ENCODE peak calls at places on chromosome 21, in seven cellular contexts. A, J, I, D, Y, Z and V are unnamed samples.

GRCh38 chr21:33022828-33023573 is 2.7 kb upstream of the OLIG2 start:
- DNase-seq in Z (no peak), D (no peak), I (no peak), J (no peak), Y (no peak), A (no peak), V (no peak)

GRCh38 chr21:41899431-41900202 is 20.5 kb upstream of the PRDM15 start:
- DNase-seq in I (no peak), D (peak), J (no peak), A (no peak), Z (peak), Y (no peak), V (no peak)

GRCh38 chr21:45331521-45332257 is 44.0 kb upstream of the POFUT2 start:
- DNase-seq in Y (no peak), Z (no peak), J (no peak), I (no peak), A (no peak), D (no peak), V (no peak)

GRCh38 chr21:31098576-31099005 is 60.3 kb upstream of the KRTAP19-8 start:
- DNase-seq in D (peak), J (peak), Z (peak), Y (no peak), I (peak), A (no peak), V (peak)

GRCh38 chr21:44710756-44711326 is 531 bp downstream of the TSPEAR start:
- DNase-seq in I (no peak), Y (no peak), D (no peak), Z (peak), A (peak), J (no peak), V (no peak)

GRCh38 chr21:36059823-36060158 is 535 bp downstream of the SETD4 start:
- DNase-seq in I (no peak), Z (no peak), Y (no peak), D (no peak), J (no peak), A (no peak), V (peak)

GRCh38 chr21:44517175-44517899 is 22.7 kb downstream of the KRTAP10-1 start:
- DNase-seq in J (peak), Z (peak), D (no peak), I (no peak), Y (no peak), A (no peak), V (no peak)

GRCh38 chr21:16085436-16085835 is 355.7 kb downstream of the USP25 start:
- DNase-seq in D (no peak), A (no peak), Y (no peak), Z (no peak), J (no peak), I (no peak), V (no peak)

GRCh38 chr21:41651830-41652229 is 115.0 kb downstream of the RIPK4 start:
- DNase-seq in Z (no peak), A (no peak), J (no peak), Y (no peak), I (no peak), D (no peak), V (no peak)

GRCh38 chr21:37244506-37245083 is 22.5 kb downstream of the VPS26C start:
- DNase-seq in Z (no peak), D (peak), I (no peak), A (no peak), Y (no peak), J (no peak), V (no peak)

GRCh38 chr21:25891596-25891995 is 156.8 kb downstream of the GABPA start:
- DNase-seq in I (no peak), A (no peak), Y (no peak), D (no peak), J (no peak), Z (peak), V (no peak)

GRCh38 chr21:15084668-15085067 is 19.9 kb upstream of the NRIP1 start:
- DNase-seq in I (no peak), J (no peak), Y (no peak), Z (no peak), D (no peak), A (no peak), V (no peak)

GRCh38 chr21:46117586-46118304 is 19.8 kb downstream of the COL6A2 start:
- DNase-seq in I (no peak), Z (no peak), D (no peak), A (no peak), J (no peak), Y (no peak), V (peak)

GRCh38 chr21:37153935-37154350 is 80.9 kb downstream of the TTC3 start:
- DNase-seq in I (no peak), Z (no peak), A (no peak), J (no peak), D (no peak), Y (no peak), V (no peak)

GRCh38 chr21:35252831-35253230 is 203.7 kb upstream of the RUNX1 start:
- DNase-seq in D (no peak), Y (no peak), J (peak), Z (peak), I (no peak), A (no peak), V (no peak)

GRCh38 chr21:45280178-45280821 is 7.4 kb downstream of the POFUT2 start:
- DNase-seq in A (no peak), Y (no peak), Z (no peak), D (no peak), J (no peak), I (no peak), V (no peak)

GRCh38 chr21:40696246-40696645 is 150.7 kb downstream of the DSCAM start:
- DNase-seq in D (no peak), A (peak), I (no peak), Y (no peak), Z (no peak), J (no peak), V (no peak)

GRCh38 chr21:44442266-44443125 is 12.8 kb upstream of the LRRC3 start:
- DNase-seq in A (no peak), J (no peak), Z (no peak), D (no peak), I (no peak), Y (no peak), V (no peak)

GRCh38 chr21:34544032-34544496 is 32.1 kb upstream of the KCNE1 start:
- DNase-seq in A (peak), Y (no peak), I (no peak), D (peak), Z (peak), J (peak), V (peak)

GRCh38 chr21:45032977-45033705 is 41.2 kb upstream of the ADARB1 start:
- DNase-seq in Y (no peak), Z (no peak), J (no peak), A (no peak), D (no peak), I (no peak), V (no peak)

GRCh38 chr21:43718872-43719747 is at the start of gene PDXK:
- DNase-seq in Z (peak), I (no peak), A (no peak), Y (no peak), J (peak), D (peak), V (peak)

GRCh38 chr21:32949701-32950100 is 76.0 kb upstream of the OLIG2 start:
- DNase-seq in Z (no peak), A (no peak), D (no peak), Y (no peak), J (no peak), I (no peak), V (no peak)

GRCh38 chr21:46065215-46065992 is 32.5 kb upstream of the COL6A2 start:
- DNase-seq in J (no peak), A (no peak), Z (no peak), I (no peak), D (no peak), Y (peak), V (no peak)

GRCh38 chr21:31204801-31205200 is 139.3 kb downstream of the TIAM1 start:
- DNase-seq in A (no peak), J (no peak), I (no peak), Y (no peak), D (no peak), Z (no peak), V (no peak)

GRCh38 chr21:45584786-45585185 is 42.5 kb upstream of the SLC19A1 start:
- DNase-seq in Z (no peak), D (no peak), I (no peak), A (no peak), Y (no peak), J (no peak), V (no peak)

GRCh38 chr21:17370263-17370662 is 142.6 kb upstream of the CXADR start:
- DNase-seq in A (peak), J (no peak), Y (no peak), D (no peak), I (no peak), Z (no peak), V (no peak)

GRCh38 chr21:33975548-33976081 is 60.0 kb upstream of the ATP5PO start:
- DNase-seq in I (no peak), Y (no peak), A (peak), Z (peak), J (peak), D (peak), V (no peak)

GRCh38 chr21:30444204-30444603 is 4.1 kb downstream of the KRTAP15-1 start:
- DNase-seq in Y (no peak), Z (no peak), D (no peak), J (no peak), A (no peak), I (no peak), V (peak)

GRCh38 chr21:39690454-39690853 is 54.5 kb upstream of the IGSF5 start:
- DNase-seq in D (no peak), A (no peak), J (no peak), Y (no peak), Z (no peak), I (no peak), V (no peak)

GRCh38 chr21:29230541-29231275 is 68.0 kb upstream of the BACH1 start:
- DNase-seq in I (no peak), Z (no peak), J (no peak), D (no peak), A (no peak), Y (no peak), V (no peak)

GRCh38 chr21:45471229-45472052 is 66.5 kb downstream of the COL18A1 start:
- DNase-seq in Y (peak), D (no peak), Z (no peak), J (peak), A (peak), I (peak), V (no peak)

GRCh38 chr21:45322231-45322959 is 34.7 kb upstream of the POFUT2 start:
- DNase-seq in Z (no peak), A (no peak), D (peak), I (no peak), Y (no peak), J (no peak), V (no peak)

GRCh38 chr21:36689324-36689723 is 9.6 kb upstream of the SIM2 start:
- DNase-seq in J (no peak), Y (no peak), D (no peak), I (no peak), Z (no peak), A (no peak), V (no peak)

GRCh38 chr21:29187939-29188338 is 57.5 kb downstream of the MAP3K7CL start:
- DNase-seq in I (peak), A (peak), D (no peak), Y (peak), Z (no peak), J (peak), V (no peak)

GRCh38 chr21:41917531-41917930 is 36.3 kb downstream of the C2CD2 start:
- DNase-seq in D (no peak), A (no peak), Z (no peak), J (no peak), I (no peak), Y (no peak), V (no peak)

GRCh38 chr21:41768371-41769042 is 1.7 kb upstream of the RIPK4 start:
- DNase-seq in Y (peak), I (peak), A (peak), J (peak), D (peak), Z (peak), V (peak)

GRCh38 chr21:34846601-34847112 is 177.9 kb downstream of the CLIC6 start:
- DNase-seq in D (no peak), Z (no peak), A (no peak), J (peak), Y (no peak), I (peak), V (peak)

GRCh38 chr21:20330652-20331051 is 667.6 kb upstream of the NCAM2 start:
- DNase-seq in I (no peak), A (no peak), Z (no peak), D (no peak), Y (no peak), J (no peak), V (no peak)

GRCh38 chr21:32698971-32699693 is 28.7 kb downstream of the SYNJ1 start:
- DNase-seq in D (no peak), Y (no peak), J (no peak), Z (no peak), A (no peak), I (no peak), V (no peak)